ENCODE peak calls at places on chromosomes 11 and 22, in seven cellular contexts. One of them, this sample, is unnamed.

GRCh38 chr22:41831828-41832552 is 915 bp upstream of the SREBF2 start:
- DNase-seq in gastrocnemius medialis: no peak
- DNase-seq in stomach: no peak
- DNase-seq in sigmoid colon: no peak
- DNase-seq in right lobe of liver: no peak
- DNase-seq in aorta: no peak
- DNase-seq in skeletal muscle cell: no peak
- DNase-seq in this sample: no peak

GRCh38 chr11:58741127-58741526 is 9.4 kb upstream of the GLYAT start:
- DNase-seq in gastrocnemius medialis: no peak
- DNase-seq in stomach: no peak
- DNase-seq in sigmoid colon: no peak
- DNase-seq in right lobe of liver: no peak
- DNase-seq in aorta: no peak
- DNase-seq in skeletal muscle cell: no peak
- DNase-seq in this sample: no peak

GRCh38 chr11:77512092-77512491 is 38.2 kb upstream of the PAK1 start:
- DNase-seq in gastrocnemius medialis: no peak
- DNase-seq in stomach: no peak
- DNase-seq in sigmoid colon: no peak
- DNase-seq in right lobe of liver: no peak
- DNase-seq in aorta: no peak
- DNase-seq in skeletal muscle cell: no peak
- DNase-seq in this sample: no peak

GRCh38 chr11:84691830-84692229 is 935.3 kb downstream of the DLG2 start:
- DNase-seq in gastrocnemius medialis: no peak
- DNase-seq in stomach: no peak
- DNase-seq in sigmoid colon: no peak
- DNase-seq in right lobe of liver: no peak
- DNase-seq in aorta: no peak
- DNase-seq in skeletal muscle cell: no peak
- DNase-seq in this sample: no peak

GRCh38 chr11:114115406-114116054 is 56.0 kb downstream of the ZBTB16 start:
- DNase-seq in gastrocnemius medialis: peak; percentile 24
- DNase-seq in stomach: no peak
- DNase-seq in sigmoid colon: peak; percentile 60
- DNase-seq in right lobe of liver: no peak
- DNase-seq in aorta: no peak
- DNase-seq in skeletal muscle cell: no peak
- DNase-seq in this sample: peak; percentile 81

GRCh38 chr22:42431401-42432019 is 693 bp downstream of the NFAM1 start:
- DNase-seq in gastrocnemius medialis: no peak
- DNase-seq in stomach: no peak
- DNase-seq in sigmoid colon: peak; percentile 73
- DNase-seq in right lobe of liver: no peak
- DNase-seq in aorta: no peak
- DNase-seq in skeletal muscle cell: no peak
- DNase-seq in this sample: no peak

GRCh38 chr22:49968831-49969661 is 8.5 kb downstream of the PIM3 start:
- DNase-seq in gastrocnemius medialis: peak; percentile 70
- DNase-seq in stomach: peak; percentile 27
- DNase-seq in sigmoid colon: peak; percentile 71
- DNase-seq in right lobe of liver: no peak
- DNase-seq in aorta: peak; percentile 73
- DNase-seq in skeletal muscle cell: no peak
- DNase-seq in this sample: peak; percentile 89

GRCh38 chr11:133265536-133265935 is 266.8 kb downstream of the OPCML start:
- DNase-seq in gastrocnemius medialis: no peak
- DNase-seq in stomach: no peak
- DNase-seq in sigmoid colon: no peak
- DNase-seq in right lobe of liver: no peak
- DNase-seq in aorta: no peak
- DNase-seq in skeletal muscle cell: no peak
- DNase-seq in this sample: no peak

GRCh38 chr22:29155966-29156365 is 49.7 kb upstream of the EMID1 start:
- DNase-seq in gastrocnemius medialis: no peak
- DNase-seq in stomach: peak; percentile 4
- DNase-seq in sigmoid colon: peak; percentile 40
- DNase-seq in right lobe of liver: no peak
- DNase-seq in aorta: no peak
- DNase-seq in skeletal muscle cell: no peak
- DNase-seq in this sample: peak; percentile 53

GRCh38 chr22:41838842-41839618 is 6.1 kb downstream of the SREBF2 start:
- DNase-seq in gastrocnemius medialis: no peak
- DNase-seq in stomach: no peak
- DNase-seq in sigmoid colon: no peak
- DNase-seq in right lobe of liver: no peak
- DNase-seq in aorta: no peak
- DNase-seq in skeletal muscle cell: no peak
- DNase-seq in this sample: no peak

GRCh38 chr11:47003180-47003877 is 66.8 kb downstream of the CSTPP1 start:
- DNase-seq in gastrocnemius medialis: peak; percentile 11
- DNase-seq in stomach: no peak
- DNase-seq in sigmoid colon: no peak
- DNase-seq in right lobe of liver: no peak
- DNase-seq in aorta: no peak
- DNase-seq in skeletal muscle cell: no peak
- DNase-seq in this sample: no peak

GRCh38 chr11:117172678-117173421 is 5.7 kb upstream of the SIDT2 start:
- DNase-seq in gastrocnemius medialis: peak; percentile 54
- DNase-seq in stomach: peak; percentile 24
- DNase-seq in sigmoid colon: no peak
- DNase-seq in right lobe of liver: no peak
- DNase-seq in aorta: no peak
- DNase-seq in skeletal muscle cell: no peak
- DNase-seq in this sample: no peak

GRCh38 chr11:1837171-1838076 is 1.4 kb upstream of the TNNI2 start:
- DNase-seq in gastrocnemius medialis: peak; percentile 65
- DNase-seq in stomach: peak; percentile 62
- DNase-seq in sigmoid colon: peak; percentile 82
- DNase-seq in right lobe of liver: peak; percentile 74
- DNase-seq in aorta: peak; percentile 90
- DNase-seq in skeletal muscle cell: no peak
- DNase-seq in this sample: no peak

GRCh38 chr11:63802637-63803414 is 10.4 kb upstream of the SPINDOC start:
- DNase-seq in gastrocnemius medialis: peak; percentile 36
- DNase-seq in stomach: no peak
- DNase-seq in sigmoid colon: no peak
- DNase-seq in right lobe of liver: no peak
- DNase-seq in aorta: no peak
- DNase-seq in skeletal muscle cell: no peak
- DNase-seq in this sample: no peak

GRCh38 chr11:16117989-16118810 is 238.1 kb downstream of the SOX6 start:
- DNase-seq in gastrocnemius medialis: peak; percentile 55
- DNase-seq in stomach: no peak
- DNase-seq in sigmoid colon: no peak
- DNase-seq in right lobe of liver: no peak
- DNase-seq in aorta: no peak
- DNase-seq in skeletal muscle cell: peak; percentile 24
- DNase-seq in this sample: no peak

GRCh38 chr11:71484248-71485062 is 31.5 kb downstream of the NADSYN1 start:
- DNase-seq in gastrocnemius medialis: peak; percentile 5
- DNase-seq in stomach: no peak
- DNase-seq in sigmoid colon: peak; percentile 40
- DNase-seq in right lobe of liver: no peak
- DNase-seq in aorta: peak; percentile 61
- DNase-seq in skeletal muscle cell: no peak
- DNase-seq in this sample: no peak

GRCh38 chr11:37115963-37116362 is 517.9 kb upstream of the RAG2 start:
- DNase-seq in gastrocnemius medialis: no peak
- DNase-seq in stomach: no peak
- DNase-seq in sigmoid colon: no peak
- DNase-seq in right lobe of liver: no peak
- DNase-seq in aorta: no peak
- DNase-seq in skeletal muscle cell: no peak
- DNase-seq in this sample: no peak

GRCh38 chr11:86460461-86461404 is 86.0 kb downstream of the CCDC81 start:
- DNase-seq in gastrocnemius medialis: no peak
- DNase-seq in stomach: no peak
- DNase-seq in sigmoid colon: no peak
- DNase-seq in right lobe of liver: no peak
- DNase-seq in aorta: no peak
- DNase-seq in skeletal muscle cell: no peak
- DNase-seq in this sample: no peak

GRCh38 chr11:123537726-123538125 is 107.7 kb downstream of the GRAMD1B start:
- DNase-seq in gastrocnemius medialis: no peak
- DNase-seq in stomach: no peak
- DNase-seq in sigmoid colon: no peak
- DNase-seq in right lobe of liver: no peak
- DNase-seq in aorta: no peak
- DNase-seq in skeletal muscle cell: no peak
- DNase-seq in this sample: no peak

GRCh38 chr11:118892515-118892914 is 8.8 kb downstream of the CXCR5 start:
- DNase-seq in gastrocnemius medialis: no peak
- DNase-seq in stomach: no peak
- DNase-seq in sigmoid colon: no peak
- DNase-seq in right lobe of liver: no peak
- DNase-seq in aorta: no peak
- DNase-seq in skeletal muscle cell: no peak
- DNase-seq in this sample: no peak

GRCh38 chr11:118895093-118896039 is 11.7 kb downstream of the CXCR5 start:
- DNase-seq in gastrocnemius medialis: no peak
- DNase-seq in stomach: no peak
- DNase-seq in sigmoid colon: no peak
- DNase-seq in right lobe of liver: peak; percentile 57
- DNase-seq in aorta: no peak
- DNase-seq in skeletal muscle cell: no peak
- DNase-seq in this sample: no peak

GRCh38 chr11:118892964-118893363 is 9.3 kb downstream of the CXCR5 start:
- DNase-seq in gastrocnemius medialis: no peak
- DNase-seq in stomach: no peak
- DNase-seq in sigmoid colon: no peak
- DNase-seq in right lobe of liver: no peak
- DNase-seq in aorta: no peak
- DNase-seq in skeletal muscle cell: no peak
- DNase-seq in this sample: no peak

GRCh38 chr11:118894192-118894591 is 10.5 kb downstream of the CXCR5 start:
- DNase-seq in gastrocnemius medialis: no peak
- DNase-seq in stomach: no peak
- DNase-seq in sigmoid colon: no peak
- DNase-seq in right lobe of liver: peak; percentile 58
- DNase-seq in aorta: no peak
- DNase-seq in skeletal muscle cell: no peak
- DNase-seq in this sample: no peak

DNA sequence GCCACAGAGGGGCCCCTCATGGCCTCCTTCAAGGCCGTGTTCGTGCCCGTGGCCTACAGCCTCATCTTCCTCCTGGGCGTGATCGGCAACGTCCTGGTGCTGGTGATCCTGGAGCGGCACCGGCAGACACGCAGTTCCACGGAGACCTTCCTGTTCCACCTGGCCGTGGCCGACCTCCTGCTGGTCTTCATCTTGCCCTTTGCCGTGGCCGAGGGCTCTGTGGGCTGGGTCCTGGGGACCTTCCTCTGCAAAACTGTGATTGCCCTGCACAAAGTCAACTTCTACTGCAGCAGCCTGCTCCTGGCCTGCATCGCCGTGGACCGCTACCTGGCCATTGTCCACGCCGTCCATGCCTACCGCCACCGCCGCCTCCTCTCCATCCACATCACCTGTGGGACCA is 10.0 kb downstream of the CXCR5 start:
- DNase-seq in gastrocnemius medialis: no peak
- DNase-seq in stomach: no peak
- DNase-seq in sigmoid colon: no peak
- DNase-seq in right lobe of liver: no peak
- DNase-seq in aorta: peak; percentile 75
- DNase-seq in skeletal muscle cell: no peak
- DNase-seq in this sample: no peak
- H3K4me3 ChIP-seq in gastrocnemius medialis: no peak overlapping the region
- H3K4me3 ChIP-seq in stomach: no peak overlapping the region
- H3K4me3 ChIP-seq in sigmoid colon: no peak overlapping the region
- H3K4me3 ChIP-seq in right lobe of liver: no peak overlapping the region
- H3K4me3 ChIP-seq in aorta: no peak overlapping the region
- H3K4me3 ChIP-seq in skeletal muscle cell: no peak overlapping the region
- H3K4me3 ChIP-seq in this sample: no peak overlapping the region

GRCh38 chr11:74311352-74311926 is at the start of gene P4HA3:
- DNase-seq in gastrocnemius medialis: peak; percentile 45
- DNase-seq in stomach: peak; percentile 77
- DNase-seq in sigmoid colon: peak; percentile 81
- DNase-seq in right lobe of liver: peak; percentile 78
- DNase-seq in aorta: peak; percentile 91
- DNase-seq in skeletal muscle cell: no peak
- DNase-seq in this sample: peak; percentile 92
- H3K4me3 ChIP-seq in gastrocnemius medialis: peak within 1 kb of the TSS; percentile 59
- H3K4me3 ChIP-seq in stomach: peak within 1 kb of the TSS; percentile 53
- H3K4me3 ChIP-seq in sigmoid colon: peak within 1 kb of the TSS; percentile 65
- H3K4me3 ChIP-seq in right lobe of liver: peak within 1 kb of the TSS; percentile 36
- H3K4me3 ChIP-seq in aorta: peak within 1 kb of the TSS; percentile 11
- H3K4me3 ChIP-seq in skeletal muscle cell: peak within 1 kb of the TSS; percentile 67
- H3K4me3 ChIP-seq in this sample: no peak within 1 kb of the TSS

DNA sequence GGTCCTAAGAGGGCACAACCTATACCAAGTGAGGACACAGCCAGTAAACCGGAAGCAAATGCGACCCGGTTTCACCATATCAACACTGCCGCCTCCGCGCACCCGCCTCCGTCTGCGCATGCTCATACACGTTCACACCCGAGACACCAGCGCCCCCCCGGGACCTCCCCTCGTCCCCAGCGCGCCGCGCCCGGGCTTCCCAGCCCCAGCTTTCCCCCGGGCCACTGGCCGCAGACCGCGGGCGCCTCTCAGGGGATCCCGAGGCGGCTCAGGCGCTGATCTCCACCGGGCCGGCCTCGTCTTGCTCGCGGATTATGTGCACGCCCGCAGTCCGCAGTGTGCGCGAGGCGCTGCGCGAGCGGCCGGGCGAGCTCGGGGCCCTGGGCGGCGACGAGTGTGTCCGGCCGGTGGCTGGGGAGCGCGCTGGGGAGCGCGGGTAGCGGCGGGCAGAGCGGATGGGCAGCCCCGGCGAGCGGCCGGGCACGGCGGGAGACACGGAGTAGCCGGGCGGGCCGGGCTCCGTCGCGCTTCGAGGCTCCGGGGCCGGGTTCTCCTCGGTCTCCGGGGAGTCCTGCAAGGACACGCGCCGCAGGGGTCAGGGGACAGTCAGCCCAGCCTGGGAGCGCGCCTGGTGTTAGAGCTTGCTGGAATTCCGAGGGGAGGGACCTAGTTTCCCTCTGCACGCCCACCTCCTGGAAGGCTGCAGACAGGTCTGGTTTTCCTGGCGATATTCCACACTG is 2.0 kb downstream of the HEPN1 start:
- DNase-seq in gastrocnemius medialis: peak; percentile 45
- DNase-seq in stomach: peak; percentile 54
- DNase-seq in sigmoid colon: peak; percentile 81
- DNase-seq in right lobe of liver: peak; percentile 82
- DNase-seq in aorta: peak; percentile 90
- DNase-seq in skeletal muscle cell: no peak
- DNase-seq in this sample: peak; percentile 94
- H3K4me3 ChIP-seq in gastrocnemius medialis: peak overlapping the region; percentile 58
- H3K4me3 ChIP-seq in stomach: peak overlapping the region; percentile 49
- H3K4me3 ChIP-seq in sigmoid colon: peak overlapping the region; percentile 52
- H3K4me3 ChIP-seq in right lobe of liver: peak overlapping the region; percentile 30
- H3K4me3 ChIP-seq in aorta: peak overlapping the region; percentile 27
- H3K4me3 ChIP-seq in skeletal muscle cell: peak overlapping the region; percentile 47
- H3K4me3 ChIP-seq in this sample: peak overlapping the region; percentile 19

GRCh38 chr11:91912322-91912721 is 312.3 kb upstream of the FAT3 start:
- DNase-seq in gastrocnemius medialis: no peak
- DNase-seq in stomach: no peak
- DNase-seq in sigmoid colon: no peak
- DNase-seq in right lobe of liver: no peak
- DNase-seq in aorta: no peak
- DNase-seq in skeletal muscle cell: no peak
- DNase-seq in this sample: no peak

GRCh38 chr11:91913407-91913806 is 311.2 kb upstream of the FAT3 start:
- DNase-seq in gastrocnemius medialis: no peak
- DNase-seq in stomach: no peak
- DNase-seq in sigmoid colon: no peak
- DNase-seq in right lobe of liver: no peak
- DNase-seq in aorta: no peak
- DNase-seq in skeletal muscle cell: no peak
- DNase-seq in this sample: no peak
- H3K4me3 ChIP-seq in gastrocnemius medialis: no peak overlapping the region
- H3K4me3 ChIP-seq in stomach: no peak overlapping the region
- H3K4me3 ChIP-seq in sigmoid colon: no peak overlapping the region
- H3K4me3 ChIP-seq in right lobe of liver: no peak overlapping the region
- H3K4me3 ChIP-seq in aorta: no peak overlapping the region
- H3K4me3 ChIP-seq in skeletal muscle cell: no peak overlapping the region
- H3K4me3 ChIP-seq in this sample: no peak overlapping the region

This sample was measured in lower leg skin.